ENCODE peak calls at places on chromosome 4, in ten cellular contexts. G, B, X, T, I, R, L, P, M and V are unnamed samples.

GRCh38 chr4:8277356-8278008 is 7.9 kb downstream of the HTRA3 start:
- DNase-seq in R (no peak), B (no peak), I (no peak), L (no peak), X (peak), G (no peak), M (no peak), P (no peak), T (no peak), V (no peak)

GRCh38 chr4:95296052-95296451 is 252.7 kb downstream of the UNC5C start:
- DNase-seq in R (no peak), B (no peak), P (no peak), L (no peak), T (no peak), G (no peak), I (no peak), X (no peak), M (no peak), V (no peak)

GRCh38 chr4:87353592-87353991 is 30.9 kb upstream of the HSD17B13 start:
- DNase-seq in T (no peak), R (peak), P (peak), X (peak), I (peak), G (no peak), B (peak), M (peak), L (no peak), V (no peak)

GRCh38 chr4:16896871-16897270 is 1.6 kb downstream of the LDB2 start:
- DNase-seq in G (no peak), T (no peak), M (no peak), R (no peak), P (no peak), B (peak), L (peak), I (peak), X (no peak), V (no peak)

GRCh38 chr4:165384608-165385007 is 5.8 kb downstream of the CPE start:
- DNase-seq in G (no peak), T (no peak), M (no peak), B (no peak), I (peak), X (no peak), R (no peak), L (peak), P (no peak), V (peak)

GRCh38 chr4:168759321-168759720 is 250.7 kb downstream of the CBR4 start:
- DNase-seq in M (no peak), T (no peak), B (no peak), R (no peak), P (no peak), I (no peak), G (no peak), L (no peak), X (no peak), V (no peak)

GRCh38 chr4:11548529-11549176 is 120.0 kb upstream of the HS3ST1 start:
- DNase-seq in T (no peak), G (no peak), X (no peak), P (no peak), M (no peak), I (peak), L (peak), B (peak), R (no peak), V (no peak)

GRCh38 chr4:26839534-26839951 is 21.1 kb upstream of the STIM2 start:
- DNase-seq in G (no peak), L (peak), T (no peak), M (no peak), X (no peak), R (no peak), I (peak), B (no peak), P (no peak), V (no peak)

GRCh38 chr4:142405021-142405991 is 440.8 kb downstream of the INPP4B start:
- DNase-seq in P (no peak), R (peak), G (no peak), L (peak), I (peak), B (peak), M (peak), X (peak), T (no peak), V (no peak)